ENCODE peak calls at places on chromosomes 7 and 10, in eight cellular contexts. H is HCT116, C is astrocyte, T is neuronal stem cell, K is GM23248, Y is GM12878, F is neural progenitor cell, D is IMR-90. N is an unnamed sample.

GRCh38 chr7:79386688-79387422 is 66.6 kb downstream of the MAGI2 start:
- DNase-seq in Y (no peak), T (no peak), H (no peak), K (peak), F (no peak), C (peak), D (peak), N (no peak)

GRCh38 chr10:22320591-22321155 is at the start of gene BMI1:
- DNase-seq in K (peak), Y (no peak), H (no peak), F (peak), T (peak), D (peak), C (peak), N (peak)

GRCh38 chr10:67259319-67259929 is 333.6 kb downstream of the LRRTM3 start:
- DNase-seq in H (no peak), Y (no peak), C (no peak), K (no peak), D (no peak), T (no peak), F (no peak), N (no peak)

GRCh38 chr7:16645593-16646426 is at the start of the genes ANKMY2 and BZW2:
- DNase-seq in F (peak), Y (peak), C (peak), D (peak), K (peak), T (peak), H (peak), N (peak)

GRCh38 chr10:1401056-1401965 is 336.0 kb downstream of the ADARB2 start:
- DNase-seq in K (no peak), T (no peak), D (no peak), C (no peak), H (no peak), Y (no peak), F (peak), N (peak)

GRCh38 chr10:3563298-3563697 is 221.7 kb downstream of the KLF6 start:
- DNase-seq in Y (no peak), H (no peak), D (no peak), F (no peak), K (no peak), C (no peak), T (no peak), N (no peak)

GRCh38 chr10:29109700-29110099 is 179.2 kb upstream of the LYZL1 start:
- DNase-seq in K (no peak), Y (no peak), D (no peak), C (no peak), F (peak), T (no peak), H (no peak), N (no peak)

GRCh38 chr10:86349474-86349873 is 17.1 kb downstream of the GRID1 start:
- DNase-seq in C (no peak), D (no peak), F (peak), Y (no peak), K (peak), T (no peak), H (peak), N (peak)

GRCh38 chr10:132231656-132232552 is 45.2 kb downstream of the DPYSL4 start:
- DNase-seq in T (no peak), Y (no peak), F (no peak), D (no peak), H (no peak), K (no peak), C (no peak), N (no peak)

GRCh38 chr10:60107308-60107976 is 201.1 kb upstream of the CCDC6 start:
- DNase-seq in Y (no peak), D (no peak), T (no peak), H (no peak), K (no peak), C (no peak), F (no peak), N (no peak)

GRCh38 chr7:22979251-22979650 is 34.7 kb downstream of the HYCC1 start:
- DNase-seq in Y (no peak), K (no peak), F (no peak), C (no peak), H (no peak), T (no peak), D (no peak), N (no peak)

GRCh38 chr7:100825215-100825671 is 2.1 kb downstream of the EPHB4 start:
- DNase-seq in Y (no peak), D (no peak), K (peak), T (no peak), H (no peak), C (no peak), F (peak), N (no peak)

GRCh38 chr7:7761340-7761973 is 43.0 kb upstream of the RPA3 start:
- DNase-seq in F (no peak), C (peak), Y (no peak), K (peak), D (peak), T (no peak), H (peak), N (no peak)

GRCh38 chr10:107915277-107915634 is 750.8 kb upstream of the SORCS1 start:
- DNase-seq in C (peak), K (peak), H (no peak), F (peak), D (no peak), Y (no peak), T (no peak), N (no peak)

GRCh38 chr10:18406136-18406535 is 245.3 kb downstream of the NSUN6 start:
- DNase-seq in H (peak), D (no peak), Y (no peak), T (no peak), C (no peak), F (no peak), K (no peak), N (no peak)

GRCh38 chr7:100565133-100565571 is 8.5 kb downstream of the SAP25 start:
- DNase-seq in F (no peak), K (no peak), T (no peak), H (no peak), Y (no peak), C (no peak), D (no peak), N (no peak)

GRCh38 chr10:43226851-43227845 is 39.7 kb downstream of the RASGEF1A start:
- DNase-seq in H (no peak), T (no peak), Y (no peak), D (no peak), F (no peak), C (no peak), K (no peak), N (peak)

GRCh38 chr7:37947138-37947839 is 26.8 kb downstream of the EPDR1 start:
- DNase-seq in T (no peak), D (no peak), K (no peak), C (no peak), Y (no peak), H (no peak), F (no peak), N (no peak)

GRCh38 chr10:85187047-85187446 is 858.7 kb downstream of the CCSER2 start:
- DNase-seq in K (no peak), F (no peak), Y (no peak), C (no peak), H (no peak), D (no peak), T (no peak), N (no peak)

GRCh38 chr10:8591619-8592018 is 537.1 kb downstream of the GATA3 start:
- DNase-seq in F (no peak), C (no peak), K (no peak), H (no peak), Y (no peak), T (no peak), D (no peak), N (no peak)

GRCh38 chr7:82419200-82419599 is 24.4 kb downstream of the CACNA2D1 start:
- DNase-seq in H (no peak), K (no peak), T (no peak), D (no peak), Y (no peak), F (no peak), C (no peak), N (no peak)

GRCh38 chr7:146146866-146147265 is 30.3 kb downstream of the CNTNAP2 start:
- DNase-seq in Y (no peak), T (no peak), C (peak), K (peak), H (no peak), F (no peak), D (no peak), N (no peak)

GRCh38 chr7:79880312-79880711 is 254.3 kb upstream of the GNAI1 start:
- DNase-seq in Y (no peak), K (no peak), T (no peak), H (no peak), F (peak), C (no peak), D (no peak), N (no peak)

GRCh38 chr10:14433147-14433546 is 102.4 kb upstream of the FRMD4A start:
- DNase-seq in T (no peak), F (no peak), D (no peak), H (no peak), K (no peak), C (no peak), Y (no peak), N (no peak)

GRCh38 chr10:22615819-22616499 is 98.4 kb downstream of the PIP4K2A start:
- DNase-seq in T (no peak), H (no peak), D (no peak), K (no peak), Y (peak), C (peak), F (no peak), N (no peak)

GRCh38 chr7:139396323-139396951 is 36.7 kb downstream of the LUC7L2 start:
- DNase-seq in Y (no peak), C (peak), T (no peak), D (peak), F (no peak), K (peak), H (no peak), N (no peak)

GRCh38 chr7:151895695-151896485 is 19.0 kb upstream of the PRKAG2 start:
- DNase-seq in C (no peak), Y (no peak), D (no peak), F (peak), T (no peak), H (no peak), K (no peak), N (no peak)

GRCh38 chr10:22477365-22478287 is 132.3 kb downstream of the SPAG6 start:
- DNase-seq in C (no peak), Y (no peak), T (peak), H (no peak), F (peak), D (no peak), K (no peak), N (peak)

GRCh38 chr7:1255817-1256340 is 23.2 kb downstream of the UNCX start:
- DNase-seq in K (no peak), D (no peak), F (no peak), C (no peak), H (no peak), Y (no peak), T (no peak), N (no peak)

GRCh38 chr7:55200441-55200840 is 164.7 kb upstream of the LANCL2 start:
- DNase-seq in Y (no peak), F (no peak), C (no peak), H (no peak), D (no peak), T (no peak), K (no peak), N (no peak)

GRCh38 chr10:45008524-45009161 is 7.9 kb downstream of the ZNF22 start:
- DNase-seq in D (peak), C (peak), K (peak), Y (peak), H (peak), T (peak), F (peak), N (no peak)
- H2AFZ ChIP-seq in D (no peak), C (no peak), K (peak), Y (no peak), H (no peak), T (no peak), F (no peak), N (no peak)

DNA sequence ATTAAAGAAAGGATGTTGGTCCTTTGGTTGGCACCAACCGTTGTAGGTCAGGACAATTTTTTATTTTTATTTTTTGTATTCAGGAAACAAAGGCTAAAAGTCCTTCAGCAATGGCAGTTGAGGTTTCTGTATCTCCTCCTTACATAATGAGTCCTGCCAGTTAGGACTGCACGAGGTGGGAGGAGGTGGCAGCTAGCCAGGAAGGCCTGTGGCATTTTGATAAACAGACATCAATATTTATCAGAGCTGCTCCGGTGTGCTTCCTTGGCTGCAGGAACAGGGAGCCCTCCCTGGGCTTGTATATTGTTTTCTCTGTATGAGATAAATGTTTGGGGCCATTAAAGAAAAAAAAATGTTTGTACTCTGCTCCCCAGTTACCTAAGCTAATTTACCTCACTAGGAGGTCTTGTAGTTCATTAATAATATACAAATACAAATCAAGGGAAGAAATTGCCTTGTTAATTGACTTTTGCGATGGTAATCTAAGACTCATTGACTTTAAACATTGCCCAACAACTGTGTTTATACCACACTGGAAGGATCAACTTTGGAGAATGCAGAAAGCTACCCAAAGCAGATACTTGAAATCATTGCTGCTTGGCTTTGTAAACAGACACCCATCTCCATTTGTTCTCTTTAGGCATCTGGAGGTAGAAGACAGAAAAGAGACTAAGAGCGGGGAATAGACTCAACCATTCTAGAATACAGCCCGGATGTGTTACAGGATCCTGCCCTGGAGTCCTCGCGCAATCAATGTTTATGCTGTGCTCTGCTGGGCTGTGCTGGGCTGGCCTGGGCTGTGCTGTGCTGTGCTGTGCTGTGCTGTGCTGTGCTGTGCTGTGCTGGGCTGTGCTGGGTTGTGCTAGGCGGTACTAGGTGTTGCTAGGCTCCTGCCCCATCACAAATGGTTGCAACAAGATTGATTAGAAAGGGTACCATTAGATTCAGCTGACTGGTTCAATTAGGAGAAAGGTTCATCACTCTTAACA is 36.5 kb upstream of the PDZD8 start:
- DNase-seq in F (no peak), D (no peak), T (no peak), C (no peak), H (no peak), Y (no peak), K (no peak), N (no peak)
- H2AFZ ChIP-seq in F (no peak), D (no peak), T (no peak), C (no peak), H (no peak), Y (no peak), K (no peak), N (no peak)

GRCh38 chr7:111107989-111108388 is 17.1 kb downstream of the LRRN3 start:
- DNase-seq in Y (no peak), K (no peak), D (no peak), C (no peak), T (no peak), H (no peak), F (no peak), N (no peak)

GRCh38 chr7:111115966-111116365 is 25.0 kb downstream of the LRRN3 start:
- DNase-seq in T (no peak), C (no peak), D (no peak), H (no peak), Y (no peak), K (no peak), F (no peak), N (no peak)

GRCh38 chr7:111108526-111108925 is 17.6 kb downstream of the LRRN3 start:
- DNase-seq in T (no peak), H (no peak), F (no peak), Y (no peak), K (peak), C (peak), D (peak), N (no peak)

GRCh38 chr7:111113263-111114017 is 22.5 kb downstream of the LRRN3 start:
- DNase-seq in C (peak), K (peak), H (no peak), T (no peak), F (no peak), D (peak), Y (no peak), N (no peak)

DNA sequence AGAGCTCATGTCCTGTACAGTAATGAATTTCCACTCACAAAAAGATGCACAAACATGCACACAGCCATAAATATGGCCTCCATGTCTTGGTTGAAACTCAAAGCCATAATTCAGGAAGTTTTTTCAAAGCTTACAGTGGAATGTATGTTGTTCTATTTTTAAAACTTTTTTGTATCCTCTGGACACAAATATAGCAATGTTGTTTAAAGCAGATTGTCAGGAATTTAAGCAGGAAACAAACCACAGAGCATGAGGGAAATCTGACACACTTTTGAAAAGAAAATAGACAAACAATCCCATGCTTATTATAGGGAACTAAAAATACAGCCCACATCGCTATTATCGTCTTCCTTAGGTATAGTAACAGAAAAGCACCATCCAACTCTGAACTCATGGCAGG is 21.5 kb downstream of the LRRN3 start:
- DNase-seq in C (peak), K (no peak), Y (no peak), T (no peak), H (no peak), D (peak), F (no peak), N (no peak)
- H2AFZ ChIP-seq in C (no peak), K (no peak), Y (no peak), T (no peak), H (no peak), D (no peak), F (no peak), N (no peak)

GRCh38 chr7:138258194-138258554 is 181.9 kb downstream of the AKR1D1 start:
- DNase-seq in K (no peak), T (no peak), C (peak), Y (no peak), D (no peak), F (no peak), H (no peak), N (peak)

GRCh38 chr7:138254444-138254843 is 178.2 kb downstream of the AKR1D1 start:
- DNase-seq in H (no peak), F (no peak), Y (no peak), K (no peak), T (no peak), C (no peak), D (no peak), N (no peak)

GRCh38 chr7:138259675-138260074 is 183.4 kb downstream of the AKR1D1 start:
- DNase-seq in F (no peak), K (no peak), Y (no peak), T (no peak), C (no peak), D (no peak), H (no peak), N (no peak)

GRCh38 chr7:138257459-138258193 is 181.4 kb downstream of the AKR1D1 start:
- DNase-seq in H (no peak), F (no peak), Y (no peak), K (no peak), T (no peak), C (peak), D (no peak), N (no peak)
- H2AFZ ChIP-seq in H (no peak), F (no peak), Y (no peak), K (no peak), T (peak), C (no peak), D (no peak), N (no peak)

GRCh38 chr10:31723074-31723750 is 205.4 kb downstream of the ARHGAP12 start:
- DNase-seq in F (no peak), Y (no peak), K (peak), D (peak), T (no peak), C (no peak), H (no peak), N (no peak)
- H2AFZ ChIP-seq in F (no peak), Y (no peak), K (peak), D (no peak), T (no peak), C (no peak), H (no peak), N (no peak)

GRCh38 chr7:104123786-104124185 is 84.0 kb downstream of the ORC5 start:
- DNase-seq in D (peak), C (peak), F (no peak), K (peak), Y (no peak), H (no peak), T (no peak), N (no peak)

GRCh38 chr7:104124893-104125292 is 82.9 kb downstream of the ORC5 start:
- DNase-seq in C (no peak), Y (no peak), D (no peak), F (no peak), K (no peak), H (no peak), T (no peak), N (no peak)

GRCh38 chr7:104124469-104124868 is 83.3 kb downstream of the ORC5 start:
- DNase-seq in T (no peak), D (no peak), K (no peak), F (no peak), C (no peak), H (no peak), Y (no peak), N (no peak)

GRCh38 chr7:104127204-104127603 is 80.6 kb downstream of the ORC5 start:
- DNase-seq in T (no peak), K (no peak), D (no peak), H (no peak), C (no peak), F (no peak), Y (no peak), N (no peak)

DNA sequence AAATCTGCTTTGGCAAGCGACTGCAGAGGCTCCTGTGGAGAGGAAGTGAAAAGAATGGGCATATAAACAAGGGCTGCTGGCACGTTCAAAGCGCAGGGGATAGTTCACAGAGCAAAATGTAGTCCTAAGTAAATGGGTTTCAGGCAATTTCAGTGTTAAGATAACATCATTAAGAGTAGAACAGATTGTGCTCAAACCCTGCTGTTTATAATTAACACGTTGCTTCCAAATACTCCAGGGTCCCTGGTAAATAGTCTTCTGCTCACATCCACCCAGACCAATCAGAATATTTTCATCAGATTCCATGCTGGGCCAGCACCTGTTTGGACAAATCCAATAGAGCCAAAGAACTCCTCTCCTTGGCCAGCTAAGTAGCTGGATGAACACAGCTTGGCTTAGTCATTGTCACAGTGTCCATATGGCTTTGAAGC is 81.4 kb downstream of the ORC5 start:
- DNase-seq in C (no peak), Y (no peak), K (no peak), D (no peak), F (peak), H (no peak), T (no peak), N (no peak)
- H2AFZ ChIP-seq in C (no peak), Y (no peak), K (no peak), D (no peak), F (no peak), H (no peak), T (no peak), N (no peak)

GRCh38 chr10:79982486-79982800 is 33.5 kb upstream of the SFTPD start:
- DNase-seq in Y (no peak), T (no peak), F (no peak), K (no peak), D (no peak), H (no peak), C (no peak), N (no peak)
- H2AFZ ChIP-seq in Y (no peak), T (peak), F (peak), K (peak), D (no peak), H (no peak), C (peak), N (peak)